ENCODE peak calls at places on chromosomes 2 and 18, in six cellular contexts. N, T, F, K, U and A are unnamed samples.

GRCh38 chr2:23028106-23028505 is 356.9 kb upstream of the KLHL29 start:
- DNase-seq in N (no peak), K (no peak), T (no peak), F (no peak), U (peak), A (no peak)

GRCh38 chr2:101981484-101981883 is 10.3 kb upstream of the IL1R2 start:
- DNase-seq in N (no peak), F (no peak), U (no peak), K (no peak), T (no peak), A (no peak)

GRCh38 chr18:3875376-3875775 is 425.4 kb downstream of the TGIF1 start:
- DNase-seq in T (no peak), N (no peak), F (no peak), K (no peak), U (no peak), A (no peak)

GRCh38 chr2:178084273-178084672 is 11.7 kb upstream of the PDE11A start:
- DNase-seq in N (no peak), K (no peak), U (no peak), T (no peak), F (no peak), A (no peak)

GRCh38 chr2:236687296-236687955 is 117.8 kb downstream of the ACKR3 start:
- DNase-seq in F (no peak), K (no peak), U (no peak), N (no peak), T (no peak), A (no peak)

GRCh38 chr18:9233771-9234440 is 97.3 kb downstream of the ANKRD12 start:
- DNase-seq in N (no peak), U (no peak), K (no peak), T (no peak), F (no peak), A (no peak)

GRCh38 chr2:20474757-20475566 is 28.1 kb downstream of the RHOB start:
- DNase-seq in T (no peak), F (no peak), U (peak), K (no peak), N (no peak), A (no peak)

GRCh38 chr2:41194235-41194634 is 742.3 kb upstream of the SLC8A1 start:
- DNase-seq in N (no peak), F (no peak), T (no peak), K (no peak), U (peak), A (no peak)

GRCh38 chr18:13530879-13531387 is 195.4 kb downstream of the FAM210A start:
- DNase-seq in U (no peak), K (peak), F (no peak), N (no peak), T (no peak), A (no peak)

GRCh38 chr2:64730551-64731305 is 77.0 kb upstream of the SERTAD2 start:
- DNase-seq in K (no peak), U (peak), T (no peak), N (peak), F (no peak), A (no peak)

GRCh38 chr2:63856302-63856600 is 14.6 kb downstream of the UGP2 start:
- DNase-seq in K (no peak), U (no peak), F (no peak), N (no peak), T (no peak), A (no peak)

GRCh38 chr2:174518397-174518796 is 31.6 kb upstream of the GPR155 start:
- DNase-seq in K (no peak), F (no peak), U (no peak), T (no peak), N (no peak), A (no peak)

GRCh38 chr2:159936471-159936870 is 125.9 kb downstream of the PLA2R1 start:
- DNase-seq in N (no peak), F (no peak), U (no peak), T (peak), K (no peak), A (no peak)

GRCh38 chr18:24055878-24056277 is 41.3 kb downstream of the TTC39C start:
- DNase-seq in N (no peak), T (no peak), U (no peak), F (no peak), K (no peak), A (no peak)

GRCh38 chr2:203835867-203836800 is 31.4 kb upstream of the CTLA4 start:
- DNase-seq in K (no peak), T (no peak), F (no peak), N (no peak), U (no peak), A (no peak)

GRCh38 chr2:67891642-67892041 is 171.2 kb downstream of the C1D start:
- DNase-seq in U (peak), N (no peak), F (no peak), K (no peak), T (no peak), A (no peak)

GRCh38 chr2:67896131-67896865 is 166.5 kb downstream of the C1D start:
- DNase-seq in N (no peak), T (no peak), U (no peak), F (no peak), K (no peak), A (no peak)

GRCh38 chr2:67898605-67899004 is 164.2 kb downstream of the C1D start:
- DNase-seq in F (no peak), K (no peak), T (no peak), U (no peak), N (no peak), A (no peak)

GRCh38 chr2:67899187-67899586 is 163.6 kb downstream of the C1D start:
- DNase-seq in T (no peak), K (no peak), U (no peak), F (no peak), N (no peak), A (no peak)

GRCh38 chr2:67895171-67895941 is 167.4 kb downstream of the C1D start:
- DNase-seq in U (no peak), N (no peak), K (peak), F (no peak), T (no peak), A (no peak)
- TF ChIP-seq TAF1 in U (no peak), N (no peak), K (peak), F (no peak), T (no peak), A (no peak)

DNA sequence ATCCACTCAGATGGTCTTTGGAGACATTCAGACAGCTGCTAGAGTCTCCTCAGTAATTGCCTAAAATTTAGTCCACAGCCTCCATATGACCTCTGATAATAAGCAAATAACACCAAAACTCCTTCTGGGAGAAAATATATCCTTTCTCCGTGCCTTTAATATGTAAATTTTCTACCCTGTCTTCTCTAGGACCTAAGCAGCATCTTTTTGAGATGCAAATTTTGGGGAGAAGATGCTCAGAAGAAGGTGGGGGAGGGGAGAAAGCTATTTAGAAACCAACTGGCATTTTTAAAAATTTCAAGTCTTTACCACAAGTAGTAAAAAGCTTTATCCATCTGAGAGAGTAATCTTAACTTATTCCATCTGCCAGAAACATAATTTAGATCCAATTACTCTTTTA is 120.4 kb upstream of the MSH6 start:
- DNase-seq in T (no peak), U (no peak), F (no peak), N (no peak), K (no peak), A (no peak)
- TF ChIP-seq POLR2A in T (no peak), U (no peak), F (no peak), N (no peak), K (no peak), A (no peak)

DNA sequence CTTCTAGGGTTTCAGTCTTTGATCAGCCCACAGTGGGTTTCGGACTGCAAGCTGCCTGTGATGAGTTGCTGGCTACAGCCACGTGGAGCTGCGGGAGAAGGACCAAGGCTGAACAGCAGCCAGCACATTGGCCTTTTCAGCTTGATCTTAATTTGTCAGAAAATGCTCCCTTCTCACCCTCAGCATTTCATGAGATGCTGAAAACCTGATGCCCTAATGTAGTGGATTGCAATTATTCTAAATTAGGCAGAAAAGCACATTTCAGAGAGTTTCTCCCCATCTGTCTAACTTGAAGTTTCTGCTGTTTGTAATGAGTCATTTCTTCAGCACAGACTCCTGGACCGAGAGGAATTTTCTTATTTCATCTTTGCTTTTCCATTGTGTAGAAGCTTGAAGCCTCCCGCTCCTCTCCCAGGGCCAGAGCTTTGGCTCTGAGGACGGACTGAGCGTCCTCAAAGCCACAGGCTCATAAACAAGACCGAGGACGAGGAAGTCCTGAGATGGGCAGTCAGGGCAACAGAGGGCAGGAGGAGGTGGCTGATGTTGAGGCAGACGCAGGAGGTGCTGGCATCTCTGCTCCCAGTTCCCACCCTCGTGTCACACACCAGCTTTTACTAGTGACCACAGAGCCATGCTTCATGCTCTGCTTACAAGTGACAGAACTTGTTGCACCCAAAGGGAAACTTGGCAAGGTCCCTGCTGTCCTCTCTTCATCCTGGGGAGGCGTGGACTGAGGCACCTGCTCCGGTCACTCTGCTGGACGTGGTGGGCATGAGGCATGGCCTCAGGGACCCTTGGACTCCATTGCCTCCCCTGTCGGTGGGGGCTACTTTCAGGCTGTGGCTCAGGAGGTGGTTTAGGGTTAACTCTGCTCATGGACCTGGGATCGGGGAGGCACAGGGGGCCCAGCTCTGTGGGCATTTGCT is 99.4 kb upstream of the HDAC4 start:
- DNase-seq in T (no peak), U (no peak), F (no peak), N (no peak), K (no peak), A (no peak)
- TF ChIP-seq TAF1 in T (no peak), U (no peak), F (no peak), N (no peak), K (no peak), A (no peak)

GRCh38 chr2:126785236-126785635 is 113.5 kb upstream of the TEX51 start:
- DNase-seq in N (no peak), K (no peak), U (no peak), T (no peak), F (no peak), A (no peak)

GRCh38 chr2:126782648-126783047 is 116.0 kb upstream of the TEX51 start:
- DNase-seq in U (no peak), K (no peak), N (no peak), F (no peak), T (no peak), A (no peak)

GRCh38 chr2:126783341-126783740 is 115.3 kb upstream of the TEX51 start:
- DNase-seq in N (no peak), K (no peak), T (no peak), F (no peak), U (no peak), A (no peak)

GRCh38 chr2:126784636-126785035 is 114.1 kb upstream of the TEX51 start:
- DNase-seq in F (no peak), K (no peak), U (no peak), T (no peak), N (no peak), A (no peak)

DNA sequence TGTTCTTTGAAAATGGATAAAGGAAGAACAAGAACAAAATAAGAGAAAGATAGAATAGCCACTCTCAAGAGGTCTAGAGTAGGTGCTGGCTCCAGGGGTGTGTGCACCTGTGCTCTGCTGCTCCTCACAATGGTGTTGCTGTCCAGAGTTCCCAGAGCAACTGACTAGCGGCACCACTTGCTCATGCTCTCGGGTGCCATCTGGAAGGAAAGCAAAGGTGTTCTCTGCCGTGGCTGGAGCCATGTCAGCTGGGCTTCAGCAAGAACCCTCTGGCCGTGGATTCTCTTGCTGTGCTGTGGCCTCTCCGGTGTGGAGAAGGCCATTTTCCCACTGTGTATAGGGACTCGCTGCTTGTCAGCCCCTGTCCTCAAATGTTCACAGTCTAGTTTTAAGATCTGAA is 114.6 kb upstream of the TEX51 start:
- DNase-seq in U (no peak), F (no peak), T (no peak), N (no peak), K (no peak), A (no peak)
- TF ChIP-seq POLR2A in U (no peak), F (no peak), T (no peak), N (no peak), K (no peak), A (no peak)

GRCh38 chr18:79626905-79627749 is 52.5 kb upstream of the CTDP1 start:
- DNase-seq in F (no peak), U (no peak), T (no peak), K (no peak), N (no peak), A (no peak)
- TF ChIP-seq TAF1 in F (no peak), U (no peak), T (no peak), K (no peak), N (no peak), A (no peak)

GRCh38 chr18:63319383-63320040 is at the start of gene BCL2:
- DNase-seq in N (no peak), F (no peak), K (no peak), T (no peak), U (no peak), A (no peak)
- TF ChIP-seq POLR2A in N (peak), F (no peak), K (no peak), T (no peak), U (no peak), A (no peak)

DNA sequence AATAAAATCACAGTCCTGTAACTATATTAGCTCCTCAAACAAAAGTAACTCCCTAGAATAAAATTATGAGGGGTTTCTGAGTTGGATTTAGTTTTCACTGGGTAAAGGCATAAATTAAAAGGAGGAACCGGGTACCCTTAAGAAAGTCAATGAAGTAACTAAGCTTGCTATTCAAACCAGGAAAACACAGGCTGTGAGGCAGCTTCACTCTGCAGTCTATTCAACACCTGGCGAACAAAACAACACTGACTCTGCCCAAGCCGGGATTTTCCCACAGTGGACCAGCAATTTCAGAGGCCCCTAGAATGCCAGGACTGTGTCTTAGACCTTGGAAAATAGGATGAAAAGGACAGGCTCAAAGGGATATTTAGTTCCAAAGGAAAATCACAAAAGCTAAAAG is 24.6 kb upstream of the CREB1 start:
- DNase-seq in U (no peak), F (no peak), K (no peak), T (no peak), N (no peak), A (no peak)
- TF ChIP-seq TAF1 in U (no peak), F (no peak), K (no peak), T (no peak), N (no peak), A (no peak)